ENCODE peak calls at places on chromosomes 6 and 20, in eight cellular contexts. One of them, this sample, is unnamed.
A peak's percentile ranks its signal among the peaks of the same experiment; 100 is the strongest.

GRCh38 chr6:43733471-43734293 is 36.3 kb upstream of the VEGFA start:
- DNase-seq in non-pigmented ciliary epithelial cell: no peak
- DNase-seq in NCI-H1417: no peak
- DNase-seq in neuronal stem cell: no peak
- DNase-seq in iPS-NIHi11: no peak
- DNase-seq in RPMI8226: no peak
- DNase-seq in Right ventricle myocardium superior: no peak
- DNase-seq in effector memory CD8-positive, alpha-beta T cell: no peak
- DNase-seq in this sample: peak; percentile 57

GRCh38 chr6:148231572-148231971 is 111.1 kb upstream of the SASH1 start:
- DNase-seq in non-pigmented ciliary epithelial cell: no peak
- DNase-seq in NCI-H1417: no peak
- DNase-seq in neuronal stem cell: no peak
- DNase-seq in iPS-NIHi11: no peak
- DNase-seq in RPMI8226: no peak
- DNase-seq in Right ventricle myocardium superior: no peak
- DNase-seq in effector memory CD8-positive, alpha-beta T cell: no peak
- DNase-seq in this sample: no peak

GRCh38 chr20:62470003-62470402 is 5.8 kb downstream of the GATA5 start:
- DNase-seq in non-pigmented ciliary epithelial cell: no peak
- DNase-seq in NCI-H1417: no peak
- DNase-seq in neuronal stem cell: no peak
- DNase-seq in iPS-NIHi11: no peak
- DNase-seq in RPMI8226: no peak
- DNase-seq in Right ventricle myocardium superior: no peak
- DNase-seq in effector memory CD8-positive, alpha-beta T cell: no peak
- DNase-seq in this sample: no peak

GRCh38 chr6:170026272-170027110 is 264.4 kb downstream of the DLL1 start:
- DNase-seq in non-pigmented ciliary epithelial cell: no peak
- DNase-seq in NCI-H1417: peak; percentile 95
- DNase-seq in neuronal stem cell: no peak
- DNase-seq in iPS-NIHi11: peak; percentile 66
- DNase-seq in RPMI8226: peak; percentile 81
- DNase-seq in Right ventricle myocardium superior: no peak
- DNase-seq in effector memory CD8-positive, alpha-beta T cell: no peak
- DNase-seq in this sample: peak; percentile 72

GRCh38 chr20:48656661-48657211 is 171.1 kb downstream of the PREX1 start:
- DNase-seq in non-pigmented ciliary epithelial cell: no peak
- DNase-seq in NCI-H1417: no peak
- DNase-seq in neuronal stem cell: no peak
- DNase-seq in iPS-NIHi11: peak; percentile 85
- DNase-seq in RPMI8226: peak; percentile 57
- DNase-seq in Right ventricle myocardium superior: no peak
- DNase-seq in effector memory CD8-positive, alpha-beta T cell: no peak
- DNase-seq in this sample: peak; percentile 76

GRCh38 chr6:12279322-12280098 is 10.7 kb upstream of the EDN1 start:
- DNase-seq in non-pigmented ciliary epithelial cell: no peak
- DNase-seq in NCI-H1417: no peak
- DNase-seq in neuronal stem cell: no peak
- DNase-seq in iPS-NIHi11: no peak
- DNase-seq in RPMI8226: no peak
- DNase-seq in Right ventricle myocardium superior: no peak
- DNase-seq in effector memory CD8-positive, alpha-beta T cell: no peak
- DNase-seq in this sample: no peak

GRCh38 chr6:36226648-36227047 is 30.1 kb downstream of the BRPF3 start:
- DNase-seq in non-pigmented ciliary epithelial cell: no peak
- DNase-seq in NCI-H1417: peak; percentile 11
- DNase-seq in neuronal stem cell: no peak
- DNase-seq in iPS-NIHi11: no peak
- DNase-seq in RPMI8226: no peak
- DNase-seq in Right ventricle myocardium superior: no peak
- DNase-seq in effector memory CD8-positive, alpha-beta T cell: no peak
- DNase-seq in this sample: no peak

GRCh38 chr6:146590492-146590891 is 8.3 kb upstream of the ADGB start:
- DNase-seq in non-pigmented ciliary epithelial cell: no peak
- DNase-seq in NCI-H1417: no peak
- DNase-seq in neuronal stem cell: no peak
- DNase-seq in iPS-NIHi11: no peak
- DNase-seq in RPMI8226: no peak
- DNase-seq in Right ventricle myocardium superior: no peak
- DNase-seq in effector memory CD8-positive, alpha-beta T cell: no peak
- DNase-seq in this sample: no peak

GRCh38 chr6:150895898-150896632 is 30.6 kb downstream of the MTHFD1L start:
- DNase-seq in non-pigmented ciliary epithelial cell: no peak
- DNase-seq in NCI-H1417: no peak
- DNase-seq in neuronal stem cell: no peak
- DNase-seq in iPS-NIHi11: no peak
- DNase-seq in RPMI8226: no peak
- DNase-seq in Right ventricle myocardium superior: no peak
- DNase-seq in effector memory CD8-positive, alpha-beta T cell: no peak
- DNase-seq in this sample: no peak

GRCh38 chr6:31397901-31398300 is 5.5 kb upstream of the MICA start:
- DNase-seq in non-pigmented ciliary epithelial cell: no peak
- DNase-seq in NCI-H1417: peak; percentile 18
- DNase-seq in neuronal stem cell: no peak
- DNase-seq in iPS-NIHi11: no peak
- DNase-seq in RPMI8226: no peak
- DNase-seq in Right ventricle myocardium superior: no peak
- DNase-seq in effector memory CD8-positive, alpha-beta T cell: no peak
- DNase-seq in this sample: no peak

GRCh38 chr6:41200901-41201783 is at the start of gene TREML2:
- DNase-seq in non-pigmented ciliary epithelial cell: no peak
- DNase-seq in NCI-H1417: no peak
- DNase-seq in neuronal stem cell: no peak
- DNase-seq in iPS-NIHi11: no peak
- DNase-seq in RPMI8226: peak; percentile 53
- DNase-seq in Right ventricle myocardium superior: peak; percentile 61
- DNase-seq in effector memory CD8-positive, alpha-beta T cell: no peak
- DNase-seq in this sample: peak; percentile 92

GRCh38 chr6:92945799-92946198 is 473.6 kb downstream of the EPHA7 start:
- DNase-seq in non-pigmented ciliary epithelial cell: peak; percentile 18
- DNase-seq in NCI-H1417: no peak
- DNase-seq in neuronal stem cell: no peak
- DNase-seq in iPS-NIHi11: no peak
- DNase-seq in RPMI8226: no peak
- DNase-seq in Right ventricle myocardium superior: no peak
- DNase-seq in effector memory CD8-positive, alpha-beta T cell: no peak
- DNase-seq in this sample: no peak

GRCh38 chr6:24836116-24836515 is 37.4 kb upstream of the ARMH2 start:
- DNase-seq in non-pigmented ciliary epithelial cell: no peak
- DNase-seq in NCI-H1417: no peak
- DNase-seq in neuronal stem cell: no peak
- DNase-seq in iPS-NIHi11: no peak
- DNase-seq in RPMI8226: no peak
- DNase-seq in Right ventricle myocardium superior: no peak
- DNase-seq in effector memory CD8-positive, alpha-beta T cell: no peak
- DNase-seq in this sample: no peak

GRCh38 chr6:17506531-17506930 is 93.6 kb upstream of the FAM8A1 start:
- DNase-seq in non-pigmented ciliary epithelial cell: no peak
- DNase-seq in NCI-H1417: no peak
- DNase-seq in neuronal stem cell: no peak
- DNase-seq in iPS-NIHi11: no peak
- DNase-seq in RPMI8226: no peak
- DNase-seq in Right ventricle myocardium superior: no peak
- DNase-seq in effector memory CD8-positive, alpha-beta T cell: no peak
- DNase-seq in this sample: no peak

GRCh38 chr20:10611357-10611756 is 62.4 kb downstream of the JAG1 start:
- DNase-seq in non-pigmented ciliary epithelial cell: no peak
- DNase-seq in NCI-H1417: peak; percentile 38
- DNase-seq in neuronal stem cell: no peak
- DNase-seq in iPS-NIHi11: peak; percentile 62
- DNase-seq in RPMI8226: peak; percentile 14
- DNase-seq in Right ventricle myocardium superior: peak; percentile 71
- DNase-seq in effector memory CD8-positive, alpha-beta T cell: no peak
- DNase-seq in this sample: no peak

GRCh38 chr6:50791900-50792508 is 26.7 kb upstream of the TFAP2B start:
- DNase-seq in non-pigmented ciliary epithelial cell: peak; percentile 15
- DNase-seq in NCI-H1417: peak; percentile 78
- DNase-seq in neuronal stem cell: peak; percentile 44
- DNase-seq in iPS-NIHi11: peak; percentile 56
- DNase-seq in RPMI8226: peak; percentile 52
- DNase-seq in Right ventricle myocardium superior: no peak
- DNase-seq in effector memory CD8-positive, alpha-beta T cell: no peak
- DNase-seq in this sample: no peak

GRCh38 chr6:15254074-15254975 is 8.5 kb downstream of the JARID2 start:
- DNase-seq in non-pigmented ciliary epithelial cell: no peak
- DNase-seq in NCI-H1417: peak; percentile 34
- DNase-seq in neuronal stem cell: no peak
- DNase-seq in iPS-NIHi11: no peak
- DNase-seq in RPMI8226: no peak
- DNase-seq in Right ventricle myocardium superior: no peak
- DNase-seq in effector memory CD8-positive, alpha-beta T cell: no peak
- DNase-seq in this sample: no peak

GRCh38 chr20:41423026-41423425 is 56.4 kb upstream of the EMILIN3 start:
- DNase-seq in non-pigmented ciliary epithelial cell: no peak
- DNase-seq in NCI-H1417: no peak
- DNase-seq in neuronal stem cell: no peak
- DNase-seq in iPS-NIHi11: no peak
- DNase-seq in RPMI8226: no peak
- DNase-seq in Right ventricle myocardium superior: no peak
- DNase-seq in effector memory CD8-positive, alpha-beta T cell: no peak
- DNase-seq in this sample: no peak

GRCh38 chr6:6246539-6246938 is 73.9 kb downstream of the F13A1 start:
- DNase-seq in non-pigmented ciliary epithelial cell: no peak
- DNase-seq in NCI-H1417: peak; percentile 21
- DNase-seq in neuronal stem cell: no peak
- DNase-seq in iPS-NIHi11: no peak
- DNase-seq in RPMI8226: peak; percentile 9
- DNase-seq in Right ventricle myocardium superior: no peak
- DNase-seq in effector memory CD8-positive, alpha-beta T cell: no peak
- DNase-seq in this sample: no peak

This sample was measured in spleen.